ENCODE peak calls at places on chromosomes 11 and 22, in four cellular contexts. V is dorsolateral prefrontal cortex, L is tibial nerve, P is K562. H is an unnamed sample.

GRCh38 chr22:50027639-50028537 is 15.3 kb upstream of the IL17REL start:
- DNase-seq in L (no peak), V (peak), P (no peak), H (no peak)

GRCh38 chr11:20647976-20648565 is 21.3 kb upstream of the NELL1 start:
- DNase-seq in L (peak), P (peak), V (no peak), H (peak)

GRCh38 chr11:117856892-117857291 is 19.6 kb downstream of the FXYD6 start:
- DNase-seq in L (no peak), V (no peak), P (no peak), H (no peak)

GRCh38 chr11:119863811-119864601 is 135.0 kb upstream of the NECTIN1 start:
- DNase-seq in L (no peak), V (no peak), P (no peak), H (no peak)

GRCh38 chr22:44211946-44212930 is 31.5 kb downstream of the PARVG start:
- DNase-seq in P (peak), L (no peak), V (peak), H (no peak)

GRCh38 chr11:104390696-104391095 is 226.7 kb upstream of the PDGFD start:
- DNase-seq in P (no peak), V (no peak), L (no peak), H (no peak)

GRCh38 chr11:74276581-74276980 is 34.9 kb downstream of the P4HA3 start:
- DNase-seq in L (no peak), P (no peak), V (no peak), H (no peak)

GRCh38 chr11:84398017-84398626 is 1112.0 kb upstream of the CCDC90B start:
- DNase-seq in L (no peak), P (no peak), V (no peak), H (peak)

GRCh38 chr11:92211576-92212167 is 12.9 kb upstream of the FAT3 start:
- DNase-seq in P (no peak), V (peak), L (no peak), H (peak)

GRCh38 chr11:128553662-128554392 is 33.5 kb downstream of the ETS1 start:
- DNase-seq in L (no peak), V (no peak), P (no peak), H (no peak)

GRCh38 chr11:117944554-117944953 is 15.4 kb upstream of the TMPRSS13 start:
- DNase-seq in V (no peak), L (no peak), P (no peak), H (no peak)

GRCh38 chr22:47788461-47788860 is 1026.0 kb downstream of the TBC1D22A start:
- DNase-seq in P (no peak), L (no peak), V (no peak), H (no peak)

GRCh38 chr11:19820100-19820499 is 107.5 kb downstream of the NAV2 start:
- DNase-seq in L (no peak), V (no peak), P (no peak), H (no peak)

GRCh38 chr11:61541568-61541967 is 33.0 kb downstream of the LRRC10B start:
- DNase-seq in V (no peak), P (peak), L (no peak), H (no peak)

GRCh38 chr22:49259870-49260615 is 567.6 kb downstream of the BRD1 start:
- DNase-seq in P (no peak), V (no peak), L (no peak), H (no peak)

GRCh38 chr22:22431271-22432220 is 77.0 kb downstream of the ZNF280B start:
- DNase-seq in L (peak), P (peak), V (peak), H (peak)

GRCh38 chr11:119699227-119699626 is 29.8 kb downstream of the NECTIN1 start:
- DNase-seq in P (no peak), V (no peak), L (peak), H (no peak)

GRCh38 chr11:134951305-134951700 is 539.3 kb upstream of the B3GAT1 start:
- DNase-seq in V (no peak), L (peak), P (no peak), H (no peak)

GRCh38 chr22:43446037-43446803 is 34.4 kb downstream of the MPPED1 start:
- DNase-seq in L (no peak), P (no peak), V (no peak), H (no peak)

GRCh38 chr11:75328426-75329277 is 22.8 kb downstream of the ARRB1 start:
- DNase-seq in L (peak), P (peak), V (peak), H (peak)

GRCh38 chr11:115362997-115363396 is 141.2 kb downstream of the CADM1 start:
- DNase-seq in P (no peak), V (no peak), L (no peak), H (no peak)

GRCh38 chr11:115363426-115363825 is 140.8 kb downstream of the CADM1 start:
- DNase-seq in L (no peak), V (no peak), P (no peak), H (no peak)

GRCh38 chr11:115357066-115357465 is 147.1 kb downstream of the CADM1 start:
- DNase-seq in P (no peak), V (no peak), L (no peak), H (no peak)

GRCh38 chr11:115361025-115361424 is 143.2 kb downstream of the CADM1 start:
- DNase-seq in L (no peak), V (no peak), P (no peak), H (no peak)

GRCh38 chr11:115360186-115360824 is 143.9 kb downstream of the CADM1 start:
- DNase-seq in P (no peak), L (no peak), V (no peak), H (no peak)
- TF ChIP-seq CTCF in P (no peak), L (no peak), V (no peak), H (peak)

GRCh38 chr22:30206964-30207363 is 39.6 kb downstream of the LIF start:
- DNase-seq in V (peak), P (no peak), L (peak), H (no peak)
- TF ChIP-seq CTCF in V (no peak), P (no peak), L (no peak), H (no peak)

GRCh38 chr11:69062169-69062855 is 13.6 kb downstream of the TPCN2 start:
- DNase-seq in L (no peak), P (no peak), V (no peak), H (no peak)
- TF ChIP-seq CTCF in L (no peak), P (no peak), V (no peak), H (no peak)

GRCh38 chr11:107565219-107565937 is at the start of gene ALKBH8:
- DNase-seq in L (peak), P (peak), V (peak), H (peak)
- TF ChIP-seq CTCF in L (no peak), P (no peak), V (peak), H (no peak)